ENCODE peak calls at places on chromosomes 12 and 14, in six cellular contexts. H, V, F, U, W and Z are unnamed samples.

GRCh38 chr12:92134638-92135274 is 10.9 kb downstream of the BTG1 start:
- DNase-seq in H (no peak), V (no peak), F (no peak), U (no peak), W (peak; percentile 84), Z (peak; percentile 94)

GRCh38 chr12:57687862-57688261 is 6.1 kb upstream of the OS9 start:
- DNase-seq in H (no peak), V (no peak), F (no peak), U (no peak), W (no peak), Z (no peak)

GRCh38 chr12:98758331-98758730 is 113.2 kb downstream of the APAF1 start:
- DNase-seq in H (no peak), V (peak; percentile 73), F (peak; percentile 43), U (no peak), W (peak; percentile 31), Z (peak; percentile 72)

GRCh38 chr12:38875571-38876228 is 29.7 kb downstream of the CPNE8 start:
- DNase-seq in H (no peak), V (no peak), F (no peak), U (no peak), W (no peak), Z (peak; percentile 44)

GRCh38 chr12:76417116-76417515 is 68.9 kb upstream of the BBS10 start:
- DNase-seq in H (no peak), V (no peak), F (no peak), U (no peak), W (no peak), Z (no peak)

GRCh38 chr14:99541677-99542470 is 60.7 kb downstream of the CCNK start:
- DNase-seq in H (no peak), V (no peak), F (no peak), U (peak; percentile 61), W (no peak), Z (no peak)

GRCh38 chr14:52155656-52156213 is 86.9 kb upstream of the NID2 start:
- DNase-seq in H (peak; percentile 66), V (no peak), F (no peak), U (peak; percentile 41), W (no peak), Z (no peak)

GRCh38 chr14:94681300-94682060 is 69.3 kb downstream of the SERPINA3 start:
- DNase-seq in H (no peak), V (no peak), F (no peak), U (no peak), W (peak; percentile 42), Z (peak; percentile 65)

GRCh38 chr14:23629831-23630396 is 6.2 kb upstream of the DHRS2 start:
- DNase-seq in H (peak; percentile 24), V (no peak), F (no peak), U (no peak), W (peak; percentile 32), Z (no peak)

GRCh38 chr14:88476825-88477224 is 78.0 kb downstream of the PTPN21 start:
- DNase-seq in H (no peak), V (no peak), F (no peak), U (no peak), W (no peak), Z (no peak)

GRCh38 chr12:110270125-110270962 is 10.7 kb upstream of the ATP2A2 start:
- DNase-seq in H (no peak), V (peak; percentile 65), F (no peak), U (no peak), W (peak; percentile 73), Z (peak; percentile 81)

GRCh38 chr12:132021031-132021871 is 71.5 kb downstream of the EP400 start:
- DNase-seq in H (peak; percentile 65), V (peak; percentile 32), F (no peak), U (peak; percentile 84), W (no peak), Z (no peak)

GRCh38 chr12:12909995-12910391 is 18.6 kb downstream of the GPRC5A start:
- DNase-seq in H (no peak), V (no peak), F (no peak), U (no peak), W (peak; percentile 73), Z (peak; percentile 58)

GRCh38 chr12:15122349-15122748 is 98.9 kb downstream of the RERG start:
- DNase-seq in H (no peak), V (no peak), F (no peak), U (no peak), W (no peak), Z (peak; percentile 4)

GRCh38 chr12:54041097-54041690 is 8.3 kb downstream of the HOXC5 start:
- DNase-seq in H (no peak), V (no peak), F (no peak), U (no peak), W (no peak), Z (no peak)

GRCh38 chr12:2813573-2814185 is 1.2 kb downstream of the ITFG2 start:
- DNase-seq in H (no peak), V (no peak), F (peak; percentile 44), U (no peak), W (peak; percentile 69), Z (peak; percentile 73)

GRCh38 chr14:52044791-52045522 is 23.9 kb downstream of the NID2 start:
- DNase-seq in H (no peak), V (peak; percentile 35), F (no peak), U (no peak), W (peak; percentile 95), Z (peak; percentile 93)

GRCh38 chr14:104856869-104857860 is 7.9 kb upstream of the CEP170B start:
- DNase-seq in H (peak; percentile 37), V (no peak), F (no peak), U (peak; percentile 57), W (no peak), Z (no peak)

GRCh38 chr14:100621806-100622205 is 34.6 kb upstream of the BEGAIN start:
- DNase-seq in H (no peak), V (peak; percentile 6), F (no peak), U (no peak), W (no peak), Z (no peak)

GRCh38 chr12:113022563-113023297 is 33.8 kb upstream of the DTX1 start:
- DNase-seq in H (no peak), V (no peak), F (no peak), U (no peak), W (no peak), Z (no peak)

GRCh38 chr12:120261951-120262851 is 3.3 kb downstream of the PXN start:
- DNase-seq in H (no peak), V (no peak), F (peak; percentile 63), U (no peak), W (no peak), Z (no peak)
- H3K4me3 ChIP-seq in H (no peak overlapping the region), V (peak overlapping the region; percentile 79), F (peak overlapping the region; percentile 100), U (peak overlapping the region; percentile 44), W (no peak overlapping the region), Z (peak overlapping the region; percentile 89)

GRCh38 chr14:39107624-39108023 is 4.6 kb upstream of the SEC23A start:
- DNase-seq in H (no peak), V (no peak), F (no peak), U (no peak), W (peak; percentile 55), Z (peak; percentile 63)

GRCh38 chr14:39114073-39114838 is at the start of gene GEMIN2:
- DNase-seq in H (peak; percentile 94), V (peak; percentile 93), F (peak; percentile 95), U (peak; percentile 96), W (peak; percentile 91), Z (peak; percentile 93)

GRCh38 chr14:39108791-39109190 is 5.3 kb upstream of the GEMIN2 start:
- DNase-seq in H (no peak), V (no peak), F (no peak), U (no peak), W (no peak), Z (no peak)

GRCh38 chr14:39113685-39114072 is 444 bp upstream of the GEMIN2 start:
- DNase-seq in H (no peak), V (no peak), F (no peak), U (no peak), W (no peak), Z (no peak)

DNA sequence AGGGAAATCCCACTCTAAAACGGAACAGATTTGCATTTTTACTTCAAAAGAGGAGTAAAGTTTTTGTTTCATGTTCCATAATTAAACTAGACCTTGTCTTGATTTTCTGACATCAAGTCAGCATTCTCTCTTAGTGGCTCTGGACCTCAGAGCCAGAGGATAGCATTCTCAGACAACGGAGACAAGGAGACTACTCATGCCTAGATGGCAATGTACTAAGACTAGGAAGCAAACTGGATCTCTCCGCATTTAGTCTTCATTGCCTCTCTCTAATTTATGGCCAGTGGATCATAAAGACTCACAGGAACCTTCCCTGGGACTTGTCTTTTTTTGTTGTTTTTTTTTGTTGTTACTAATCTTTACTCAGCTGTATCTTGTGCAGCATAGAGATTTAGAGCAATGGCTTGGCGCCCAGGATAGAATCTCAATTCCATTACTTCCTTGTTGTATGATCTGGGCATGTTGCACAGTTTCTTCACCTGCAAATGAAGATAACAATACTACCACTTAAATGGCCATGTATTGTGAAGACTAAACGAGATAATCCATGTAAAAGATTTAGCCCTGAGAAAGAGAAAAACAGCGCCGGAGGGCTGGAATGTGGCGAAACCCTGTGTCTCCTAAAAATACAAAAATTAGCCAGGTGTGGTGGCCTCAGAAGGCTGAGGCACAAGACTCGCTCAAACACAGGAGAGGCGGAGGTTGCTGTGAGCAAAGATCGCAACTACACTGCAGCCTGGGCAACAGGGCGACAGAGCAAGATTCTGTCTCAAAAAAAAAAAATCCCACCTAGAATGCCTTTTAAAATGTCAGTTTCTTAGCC is 4.0 kb upstream of the GEMIN2 start:
- DNase-seq in H (no peak), V (no peak), F (no peak), U (no peak), W (no peak), Z (no peak)
- H3K4me3 ChIP-seq in H (no peak overlapping the region), V (no peak overlapping the region), F (no peak overlapping the region), U (no peak overlapping the region), W (no peak overlapping the region), Z (no peak overlapping the region)

GRCh38 chr12:69620921-69621320 is 10.2 kb upstream of the LRRC10 start:
- DNase-seq in H (no peak), V (no peak), F (no peak), U (no peak), W (no peak), Z (no peak)
- H3K4me3 ChIP-seq in H (no peak overlapping the region), V (no peak overlapping the region), F (no peak overlapping the region), U (no peak overlapping the region), W (no peak overlapping the region), Z (no peak overlapping the region)

GRCh38 chr14:34933301-34933700 is 49.5 kb upstream of the SRP54 start:
- DNase-seq in H (no peak), V (no peak), F (no peak), U (no peak), W (no peak), Z (peak; percentile 48)

GRCh38 chr14:34926552-34926951 is 51.4 kb upstream of the BAZ1A start:
- DNase-seq in H (no peak), V (no peak), F (no peak), U (no peak), W (peak; percentile 56), Z (no peak)

GRCh38 chr14:34935552-34935951 is 47.2 kb upstream of the SRP54 start:
- DNase-seq in H (no peak), V (no peak), F (no peak), U (no peak), W (no peak), Z (no peak)

GRCh38 chr14:34931206-34931605 is 51.6 kb upstream of the SRP54 start:
- DNase-seq in H (no peak), V (no peak), F (no peak), U (no peak), W (peak; percentile 11), Z (peak; percentile 22)

DNA sequence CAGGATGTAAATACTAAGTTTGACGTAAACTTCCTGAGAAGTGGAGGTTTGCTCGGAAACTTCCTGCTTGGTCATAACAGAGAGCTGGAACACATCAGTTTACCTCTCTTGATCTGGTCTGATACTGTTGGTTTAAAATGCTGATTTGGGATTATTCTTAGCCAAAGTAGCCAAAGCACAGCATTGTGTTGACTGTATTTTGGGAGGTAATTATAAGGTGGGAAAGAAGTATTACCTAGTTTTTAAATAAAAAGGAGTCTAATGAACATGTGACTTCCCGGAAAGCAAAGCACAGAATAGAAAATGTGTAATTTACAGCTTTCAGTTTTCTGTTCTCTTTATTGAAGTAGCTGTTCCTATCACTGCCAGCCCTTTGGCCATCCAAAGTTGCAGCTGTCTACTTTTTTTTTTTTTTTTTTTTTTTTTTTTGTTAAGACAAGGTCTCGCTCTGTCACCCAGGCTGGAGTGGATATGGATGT is 52.2 kb upstream of the SRP54 start:
- DNase-seq in H (no peak), V (no peak), F (no peak), U (no peak), W (no peak), Z (no peak)
- H3K4me3 ChIP-seq in H (no peak overlapping the region), V (no peak overlapping the region), F (no peak overlapping the region), U (no peak overlapping the region), W (no peak overlapping the region), Z (no peak overlapping the region)